ENCODE peak calls at places on chromosomes 7 and 10, in six cellular contexts. D is CD8-positive, alpha-beta memory T cell; J is CD8-positive, alpha-beta T cell; V is astrocyte; Y is upper lobe of right lung; K is effector memory CD4-positive, alpha-beta T cell. I is an unnamed sample.
A peak's percentile ranks its signal among the peaks of the same experiment; 100 is the strongest.

GRCh38 chr10:114650266-114650665 is 7.8 kb downstream of the ABLIM1 start:
- DNase-seq in D (no peak), J (no peak), V (no peak), Y (no peak), K (no peak), I (no peak)

GRCh38 chr10:64376169-64376568 is 855.0 kb downstream of the REEP3 start:
- DNase-seq in D (no peak), J (no peak), V (no peak), Y (no peak), K (no peak), I (no peak)

GRCh38 chr10:131169146-131169545 is 142.4 kb downstream of the TCERG1L start:
- DNase-seq in D (no peak), J (no peak), V (no peak), Y (no peak), K (no peak), I (no peak)

GRCh38 chr7:23076774-23077173 is 28.8 kb upstream of the KLHL7 start:
- DNase-seq in D (no peak), J (no peak), V (no peak), Y (no peak), K (no peak), I (no peak)

GRCh38 chr7:26992670-26993069 is 103.1 kb downstream of the HOXA1 start:
- DNase-seq in D (no peak), J (no peak), V (no peak), Y (no peak), K (no peak), I (no peak)

GRCh38 chr10:125672884-125673283 is 10.1 kb downstream of the TEX36 start:
- DNase-seq in D (no peak), J (no peak), V (no peak), Y (no peak), K (no peak), I (no peak)

GRCh38 chr10:22536620-22537019 is 177.8 kb downstream of the PIP4K2A start:
- DNase-seq in D (no peak), J (no peak), V (no peak), Y (no peak), K (no peak), I (no peak)

GRCh38 chr7:107150375-107151073 is 18.3 kb upstream of the HBP1 start:
- DNase-seq in D (peak; percentile 59), J (peak; percentile 80), V (peak; percentile 37), Y (no peak), K (peak; percentile 68), I (no peak)

GRCh38 chr7:102111063-102111757 is 175.5 kb upstream of the SH2B2 start:
- DNase-seq in D (no peak), J (no peak), V (no peak), Y (peak; percentile 35), K (no peak), I (no peak)

GRCh38 chr7:36280840-36281812 is 108.5 kb upstream of the ANLN start:
- DNase-seq in D (no peak), J (no peak), V (peak; percentile 87), Y (peak; percentile 82), K (no peak), I (no peak)

GRCh38 chr7:130884437-130885417 is 150.7 kb upstream of the KLF14 start:
- DNase-seq in D (no peak), J (no peak), V (peak; percentile 69), Y (no peak), K (no peak), I (no peak)

GRCh38 chr7:73647725-73648592 is 19.7 kb upstream of the VPS37D start:
- DNase-seq in D (peak; percentile 23), J (peak; percentile 40), V (no peak), Y (no peak), K (no peak), I (no peak)

GRCh38 chr10:91188889-91189288 is 31.6 kb upstream of the PCGF5 start:
- DNase-seq in D (no peak), J (no peak), V (no peak), Y (no peak), K (no peak), I (no peak)

GRCh38 chr10:30821269-30821993 is 191.9 kb upstream of the LYZL2 start:
- DNase-seq in D (no peak), J (no peak), V (peak; percentile 28), Y (no peak), K (no peak), I (no peak)

GRCh38 chr7:128042027-128042426 is 10.8 kb upstream of the LRRC4 start:
- DNase-seq in D (no peak), J (no peak), V (no peak), Y (no peak), K (no peak), I (no peak)

GRCh38 chr7:68706291-68706690 is 892.0 kb upstream of the AUTS2 start:
- DNase-seq in D (no peak), J (no peak), V (peak; percentile 98), Y (no peak), K (no peak), I (no peak)

GRCh38 chr10:4765428-4765827 is 60.6 kb upstream of the AKR1E2 start:
- DNase-seq in D (no peak), J (no peak), V (peak; percentile 45), Y (no peak), K (no peak), I (no peak)

GRCh38 chr7:117505238-117505637 is 25.4 kb downstream of the CFTR start:
- DNase-seq in D (no peak), J (no peak), V (no peak), Y (no peak), K (no peak), I (no peak)

GRCh38 chr7:97342512-97342911 is 225.0 kb downstream of the SDHAF3 start:
- DNase-seq in D (no peak), J (no peak), V (no peak), Y (no peak), K (no peak), I (no peak)

GRCh38 chr10:131119626-131120355 is 191.7 kb downstream of the TCERG1L start:
- DNase-seq in D (no peak), J (no peak), V (no peak), Y (no peak), K (no peak), I (no peak)

GRCh38 chr7:25303380-25304321 is 75.4 kb upstream of the NPVF start:
- DNase-seq in D (no peak), J (no peak), V (peak; percentile 16), Y (no peak), K (no peak), I (no peak)

GRCh38 chr7:147650991-147651390 is 939.6 kb upstream of the C7orf33 start:
- DNase-seq in D (no peak), J (no peak), V (no peak), Y (no peak), K (no peak), I (no peak)

GRCh38 chr10:43204394-43204942 is 62.4 kb downstream of the RASGEF1A start:
- DNase-seq in D (no peak), J (no peak), V (no peak), Y (no peak), K (no peak), I (no peak)

GRCh38 chr10:53284615-53285182 is 512.1 kb upstream of the MBL2 start:
- DNase-seq in D (no peak), J (no peak), V (no peak), Y (no peak), K (no peak), I (no peak)

DNA sequence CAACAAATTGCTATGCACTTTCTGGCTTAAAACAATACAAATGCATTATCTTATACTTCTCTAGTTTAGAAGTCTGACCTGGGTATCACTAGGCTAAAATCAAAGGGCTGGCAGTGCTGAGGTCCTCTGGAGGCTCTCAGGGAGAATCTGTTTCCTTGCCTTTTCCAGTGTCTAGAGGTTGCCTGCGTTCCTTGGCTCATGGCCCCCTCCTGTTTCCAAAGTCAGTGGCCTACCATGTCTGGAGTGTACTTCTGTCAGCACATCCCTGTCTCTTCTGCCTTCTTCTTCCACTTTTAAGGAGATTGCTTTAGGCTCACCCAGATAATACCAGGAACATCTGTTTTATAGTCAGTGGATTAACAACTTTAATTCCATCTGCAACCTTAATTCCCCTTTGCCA is 52.4 kb downstream of the CCNY start:
- DNase-seq in D (no peak), J (no peak), V (no peak), Y (no peak), K (no peak), I (no peak)
- H3K9me3 ChIP-seq in D (peaks cover 7% of the 10 kb centered on the region), J (peaks cover 8% of the 10 kb centered on the region), V (peaks cover 4% of the 10 kb centered on the region), Y (peaks cover 8% of the 10 kb centered on the region), K (peaks cover 6% of the 10 kb centered on the region), I (peaks cover 14% of the 10 kb centered on the region)

DNA sequence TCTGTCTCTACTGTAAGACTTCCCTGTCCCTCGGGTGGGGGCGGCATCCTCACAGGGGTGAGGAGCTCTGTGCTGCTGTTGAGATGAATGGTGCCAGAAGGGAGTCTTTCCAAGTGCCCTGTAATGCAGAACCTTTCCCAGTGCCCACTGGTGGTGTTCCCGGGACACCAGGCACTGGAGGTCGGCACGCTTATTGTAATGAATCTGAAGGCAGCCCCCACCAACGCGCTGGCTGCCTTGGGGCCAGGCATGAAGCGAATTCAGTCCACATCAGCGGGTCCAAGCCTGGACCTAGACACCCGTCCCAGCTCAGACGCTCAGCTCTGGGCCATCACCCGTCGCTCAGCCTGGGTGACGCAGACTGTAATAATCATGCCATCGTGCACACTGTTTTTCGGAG is 592.9 kb downstream of the DNAJB6 start:
- DNase-seq in D (no peak), J (no peak), V (no peak), Y (no peak), K (no peak), I (no peak)
- H3K9me3 ChIP-seq in D (no peaks in the 10 kb centered on the region), J (no peaks in the 10 kb centered on the region), V (peaks cover 21% of the 10 kb centered on the region), Y (no peaks in the 10 kb centered on the region), K (peaks cover 7% of the 10 kb centered on the region), I (peaks cover 33% of the 10 kb centered on the region)

GRCh38 chr10:121860810-121861209 is 67.0 kb downstream of the ATE1 start:
- DNase-seq in D (no peak), J (no peak), V (no peak), Y (no peak), K (no peak), I (no peak)

GRCh38 chr10:121864168-121864567 is 63.7 kb downstream of the ATE1 start:
- DNase-seq in D (no peak), J (no peak), V (no peak), Y (no peak), K (no peak), I (no peak)

GRCh38 chr10:121864653-121865052 is 63.2 kb downstream of the ATE1 start:
- DNase-seq in D (no peak), J (no peak), V (no peak), Y (no peak), K (no peak), I (no peak)

GRCh38 chr10:121862624-121863023 is 65.2 kb downstream of the ATE1 start:
- DNase-seq in D (no peak), J (no peak), V (no peak), Y (no peak), K (no peak), I (no peak)

GRCh38 chr10:121862042-121862441 is 65.8 kb downstream of the ATE1 start:
- DNase-seq in D (no peak), J (no peak), V (no peak), Y (no peak), K (no peak), I (no peak)
- H3K9me3 ChIP-seq in D (no peaks in the 10 kb centered on the region), J (no peaks in the 10 kb centered on the region), V (no peaks in the 10 kb centered on the region), Y (no peaks in the 10 kb centered on the region), K (no peaks in the 10 kb centered on the region), I (no peaks in the 10 kb centered on the region)

GRCh38 chr10:13091816-13092215 is 8.1 kb upstream of the OPTN start:
- DNase-seq in D (no peak), J (no peak), V (no peak), Y (no peak), K (no peak), I (no peak)
- H3K9me3 ChIP-seq in D (no peaks in the 10 kb centered on the region), J (no peaks in the 10 kb centered on the region), V (no peaks in the 10 kb centered on the region), Y (no peaks in the 10 kb centered on the region), K (no peaks in the 10 kb centered on the region), I (no peaks in the 10 kb centered on the region)